ENCODE peak calls at places on chromosomes 1 and 21, in five cellular contexts. Q is DMS153, Y is AG04450, E is Calu3, A is brain microvascular endothelial cell. Z is an unnamed sample.

GRCh38 chr1:27145934-27146354 is 9.0 kb downstream of the SLC9A1 start:
- DNase-seq in Q (no peak), Y (peak; percentile 61), E (no peak), A (peak; percentile 90), Z (peak; percentile 75)

GRCh38 chr1:116510361-116510760 is 60.5 kb downstream of the CD58 start:
- DNase-seq in Q (no peak), Y (no peak), E (no peak), A (no peak), Z (no peak)

GRCh38 chr1:6007318-6008083 is 15.3 kb upstream of the NPHP4 start:
- DNase-seq in Q (no peak), Y (no peak), E (no peak), A (no peak), Z (no peak)

GRCh38 chr1:11728126-11728806 is 7.7 kb upstream of the AGTRAP start:
- DNase-seq in Q (no peak), Y (no peak), E (no peak), A (no peak), Z (no peak)

GRCh38 chr1:16612332-16613172 is 812 bp downstream of the NBPF1 start:
- DNase-seq in Q (no peak), Y (peak; percentile 72), E (no peak), A (peak; percentile 94), Z (peak; percentile 76)

GRCh38 chr1:32273389-32274208 is 18.3 kb upstream of the HDAC1 start:
- DNase-seq in Q (peak; percentile 97), Y (no peak), E (peak; percentile 70), A (no peak), Z (no peak)

GRCh38 chr1:25738507-25738906 is 61.5 kb upstream of the SELENON start:
- DNase-seq in Q (no peak), Y (no peak), E (no peak), A (no peak), Z (peak; percentile 92)

GRCh38 chr1:85001742-85002141 is 4.8 kb upstream of the MCOLN2 start:
- DNase-seq in Q (no peak), Y (no peak), E (no peak), A (no peak), Z (no peak)

GRCh38 chr1:61642475-61643232 is 82.3 kb downstream of the TM2D1 start:
- DNase-seq in Q (no peak), Y (no peak), E (peak; percentile 9), A (no peak), Z (no peak)

GRCh38 chr1:226476066-226476465 is 68.2 kb upstream of the PARP1 start:
- DNase-seq in Q (no peak), Y (no peak), E (no peak), A (no peak), Z (no peak)

GRCh38 chr1:150127464-150127863 is 22.3 kb upstream of the PLEKHO1 start:
- DNase-seq in Q (no peak), Y (no peak), E (no peak), A (no peak), Z (no peak)

GRCh38 chr1:24022611-24023359 is 42.7 kb upstream of the SRSF10 start:
- DNase-seq in Q (no peak), Y (no peak), E (peak; percentile 56), A (peak; percentile 89), Z (peak; percentile 52)

GRCh38 chr21:19999369-20000272 is 998.6 kb upstream of the NCAM2 start:
- DNase-seq in Q (no peak), Y (no peak), E (no peak), A (no peak), Z (no peak)

GRCh38 chr1:112937495-112937894 is 18.5 kb downstream of the SLC16A1 start:
- DNase-seq in Q (no peak), Y (no peak), E (no peak), A (no peak), Z (no peak)

GRCh38 chr1:155978973-155979429 is 654 bp upstream of the ARHGEF2 start:
- DNase-seq in Q (no peak), Y (no peak), E (no peak), A (no peak), Z (peak; percentile 52)

GRCh38 chr1:115515270-115515669 is 126.5 kb upstream of the VANGL1 start:
- DNase-seq in Q (no peak), Y (no peak), E (no peak), A (no peak), Z (no peak)

GRCh38 chr21:42677339-42678117 is 24.1 kb downstream of the PDE9A start:
- DNase-seq in Q (no peak), Y (no peak), E (peak; percentile 10), A (peak; percentile 86), Z (peak; percentile 98)

GRCh38 chr21:18741954-18742353 is 338.4 kb upstream of the TMPRSS15 start:
- DNase-seq in Q (no peak), Y (no peak), E (no peak), A (no peak), Z (no peak)

GRCh38 chr1:209607795-209608178 is 24.3 kb downstream of the CAMK1G start:
- DNase-seq in Q (no peak), Y (no peak), E (no peak), A (no peak), Z (no peak)

GRCh38 chr1:16231331-16232315 is 5.4 kb downstream of the CPLANE2 start:
- DNase-seq in Q (no peak), Y (no peak), E (no peak), A (no peak), Z (peak; percentile 64)

GRCh38 chr21:42645211-42646075 is 8.0 kb upstream of the PDE9A start:
- DNase-seq in Q (no peak), Y (no peak), E (no peak), A (no peak), Z (no peak)

GRCh38 chr1:218692808-218693207 is 347.7 kb downstream of the TGFB2 start:
- DNase-seq in Q (no peak), Y (no peak), E (no peak), A (no peak), Z (no peak)

GRCh38 chr1:66563094-66563800 is 29.3 kb downstream of the SGIP1 start:
- DNase-seq in Q (no peak), Y (peak; percentile 91), E (peak; percentile 18), A (peak; percentile 91), Z (peak; percentile 7)

GRCh38 chr1:226322986-226323385 is 14.0 kb upstream of the LIN9 start:
- DNase-seq in Q (no peak), Y (no peak), E (peak; percentile 25), A (no peak), Z (no peak)

GRCh38 chr1:90616395-90616794 is 100.7 kb downstream of the BARHL2 start:
- DNase-seq in Q (no peak), Y (no peak), E (peak; percentile 28), A (peak; percentile 5), Z (peak; percentile 14)

GRCh38 chr1:155126494-155127104 is 1.1 kb upstream of the EFNA1 start:
- DNase-seq in Q (peak; percentile 70), Y (no peak), E (peak; percentile 52), A (peak; percentile 38), Z (peak; percentile 56)

GRCh38 chr1:26034504-26035202 is 11.3 kb downstream of the SLC30A2 start:
- DNase-seq in Q (no peak), Y (no peak), E (peak; percentile 8), A (no peak), Z (no peak)

GRCh38 chr1:203320546-203321272 is 15.4 kb downstream of the BTG2 start:
- DNase-seq in Q (peak; percentile 99), Y (no peak), E (no peak), A (no peak), Z (peak; percentile 93)

GRCh38 chr1:26697441-26697977 is 1.7 kb downstream of the ARID1A start:
- DNase-seq in Q (no peak), Y (no peak), E (no peak), A (no peak), Z (peak; percentile 33)

GRCh38 chr1:183318433-183318832 is 99.7 kb downstream of the NMNAT2 start:
- DNase-seq in Q (no peak), Y (peak; percentile 83), E (peak; percentile 75), A (peak; percentile 84), Z (peak; percentile 40)

GRCh38 chr1:31870086-31870736 is 54.4 kb upstream of the SPOCD1 start:
- DNase-seq in Q (no peak), Y (no peak), E (no peak), A (no peak), Z (no peak)

GRCh38 chr1:163824006-163824405 is 502.3 kb downstream of the NUF2 start:
- DNase-seq in Q (no peak), Y (no peak), E (no peak), A (peak; percentile 79), Z (peak; percentile 23)

Z was measured in SJCRH30.